ENCODE peak calls at places on chromosomes 11 and 22, in five cellular contexts. B is SK-N-SH, G is hepatocyte, S is neural progenitor cell, H is fibroblast of lung. O is an unnamed sample. For H3K79me2, the result is how much of the 10 kb centered on the place peaks cover.

GRCh38 chr11:88414385-88414861 is 76.9 kb upstream of the CTSC start:
- DNase-seq in B (peak), G (peak), H (peak), S (no peak), O (no peak)

GRCh38 chr11:67384851-67385366 is 6.9 kb upstream of the RAD9A start:
- DNase-seq in S (no peak), H (peak), B (no peak), G (no peak), O (no peak)

GRCh38 chr11:124890701-124891389 is 6.8 kb downstream of the ROBO4 start:
- DNase-seq in S (no peak), H (no peak), B (peak), G (no peak), O (no peak)

GRCh38 chr11:57493507-57494503 is 21.7 kb downstream of the SLC43A1 start:
- DNase-seq in B (peak), G (peak), H (no peak), S (peak), O (peak)

GRCh38 chr11:66800720-66801428 is 42.4 kb upstream of the RCE1 start:
- DNase-seq in G (no peak), H (no peak), S (no peak), B (no peak), O (peak)

GRCh38 chr11:68120212-68121066 is 749 bp downstream of the CHKA start:
- DNase-seq in G (peak), B (peak), H (peak), S (peak), O (peak)

GRCh38 chr22:49897015-49897684 is 21.1 kb downstream of the ALG12 start:
- DNase-seq in S (no peak), B (no peak), G (no peak), H (no peak), O (no peak)

GRCh38 chr11:123475478-123475877 is 45.4 kb downstream of the GRAMD1B start:
- DNase-seq in H (peak), B (peak), G (peak), S (peak), O (no peak)

GRCh38 chr11:128761339-128761738 is 67.5 kb downstream of the FLI1 start:
- DNase-seq in S (no peak), B (no peak), G (no peak), H (no peak), O (no peak)

GRCh38 chr11:75066061-75066460 is 30.6 kb downstream of the OR2AT4 start:
- DNase-seq in G (no peak), B (no peak), H (peak), S (no peak), O (no peak)

GRCh38 chr22:38135133-38135706 is 24.7 kb upstream of the BAIAP2L2 start:
- DNase-seq in G (no peak), S (no peak), H (peak), B (no peak), O (no peak)

GRCh38 chr11:122920579-122920978 is 38.0 kb downstream of the JHY start:
- DNase-seq in G (no peak), S (peak), H (no peak), B (no peak), O (no peak)

GRCh38 chr11:127049486-127049885 is 48.9 kb upstream of the KIRREL3 start:
- DNase-seq in S (no peak), B (no peak), G (no peak), H (no peak), O (no peak)

GRCh38 chr11:59719556-59719955 is 5.9 kb upstream of the OR10V1 start:
- DNase-seq in B (no peak), H (no peak), G (no peak), S (no peak), O (no peak)

GRCh38 chr22:40203568-40203967 is 25.8 kb downstream of the TNRC6B start:
- DNase-seq in G (no peak), S (no peak), H (no peak), B (no peak), O (peak)

GRCh38 chr11:9617960-9618359 is 44.5 kb downstream of the WEE1 start:
- DNase-seq in S (no peak), G (no peak), B (no peak), H (peak), O (no peak)

GRCh38 chr11:71502026-71502425 is 25.0 kb upstream of the KRTAP5-7 start:
- DNase-seq in B (no peak), H (no peak), G (no peak), S (no peak), O (no peak)

GRCh38 chr22:39598017-39598965 is 27.7 kb downstream of the CACNA1I start:
- DNase-seq in H (no peak), G (peak), B (no peak), S (peak), O (no peak)

GRCh38 chr22:38041760-38042584 is 15.2 kb upstream of the PICK1 start:
- DNase-seq in G (no peak), H (no peak), S (no peak), B (no peak), O (no peak)

GRCh38 chr11:115425243-115425642 is 79.0 kb downstream of the CADM1 start:
- DNase-seq in B (no peak), G (no peak), S (no peak), H (no peak), O (no peak)

GRCh38 chr11:116725434-116726221 is 47.2 kb downstream of the BUD13 start:
- DNase-seq in B (no peak), S (peak), H (peak), G (no peak), O (no peak)

GRCh38 chr11:13288375-13289029 is 10.9 kb downstream of the BMAL1 start:
- DNase-seq in S (no peak), B (peak), G (no peak), H (peak), O (no peak)

GRCh38 chr11:9802291-9802861 is 138.5 kb downstream of the SWAP70 start:
- DNase-seq in G (peak), H (peak), B (peak), S (no peak), O (no peak)

GRCh38 chr11:86499723-86500129 is 125.0 kb downstream of the CCDC81 start:
- DNase-seq in G (peak), B (no peak), H (no peak), S (no peak), O (no peak)

GRCh38 chr22:31046591-31047226 is 34.4 kb upstream of the SMTN start:
- DNase-seq in G (no peak), H (no peak), B (peak), S (no peak), O (no peak)

GRCh38 chr11:103091024-103091423 is 936 bp downstream of the DCUN1D5 start:
- DNase-seq in B (peak), G (peak), H (peak), S (peak), O (peak)

GRCh38 chr11:118109231-118109630 is 22.5 kb upstream of the SMIM35 start:
- DNase-seq in H (peak), G (no peak), S (no peak), B (no peak), O (no peak)

GRCh38 chr22:17097062-17097461 is 12.3 kb downstream of the IL17RA start:
- DNase-seq in H (no peak), B (no peak), G (no peak), S (no peak), O (no peak)

GRCh38 chr11:79331251-79331901 is 109.5 kb downstream of the TENM4 start:
- DNase-seq in G (no peak), H (no peak), S (peak), B (no peak), O (no peak)

GRCh38 chr11:96393753-96394348 is 4.0 kb downstream of the JRKL start:
- DNase-seq in G (peak), B (peak), H (peak), S (peak), O (peak)

GRCh38 chr22:43520632-43521039 is 108.8 kb downstream of the MPPED1 start:
- DNase-seq in H (no peak), S (no peak), B (no peak), G (no peak), O (no peak)

GRCh38 chr11:126175261-126175885 is 36.1 kb downstream of the RPUSD4 start:
- DNase-seq in G (no peak), S (no peak), B (no peak), H (no peak), O (no peak)

GRCh38 chr22:19631899-19632670 is 82.2 kb upstream of the SEPTIN5 start:
- DNase-seq in S (peak), B (peak), H (peak), G (peak), O (peak)

GRCh38 chr11:69239320-69240040 is 54.5 kb upstream of the MYEOV start:
- DNase-seq in B (no peak), H (no peak), S (no peak), G (no peak), O (no peak)

GRCh38 chr11:132072044-132072879 is 701.8 kb downstream of the NTM start:
- DNase-seq in B (no peak), S (no peak), H (peak), G (no peak), O (no peak)

GRCh38 chr11:96338910-96339703 is 3.9 kb downstream of the MAML2 start:
- DNase-seq in G (no peak), B (no peak), S (no peak), H (peak), O (peak)

GRCh38 chr11:66909181-66909580 is 49.0 kb downstream of the PC start:
- DNase-seq in B (no peak), G (no peak), S (no peak), H (no peak), O (no peak)

GRCh38 chr11:112759418-112759817 is 201.8 kb upstream of the NCAM1 start:
- DNase-seq in B (no peak), G (no peak), S (no peak), H (no peak), O (no peak)

GRCh38 chr11:36425593-36426206 is 84.4 kb downstream of the TRAF6 start:
- DNase-seq in G (no peak), S (no peak), H (peak), B (no peak), O (no peak)

GRCh38 chr11:28636033-28636432 is 527.8 kb downstream of the METTL15 start:
- DNase-seq in S (no peak), B (no peak), G (no peak), H (no peak), O (no peak)

GRCh38 chr11:62433553-62434301 is 14.9 kb downstream of the SCGB1A1 start:
- DNase-seq in B (no peak), S (no peak), G (no peak), H (no peak), O (no peak)

GRCh38 chr11:62430350-62430749 is 11.5 kb downstream of the SCGB1A1 start:
- DNase-seq in B (no peak), S (no peak), H (no peak), G (no peak), O (peak)

GRCh38 chr11:62431171-62431895 is 12.5 kb downstream of the SCGB1A1 start:
- DNase-seq in B (no peak), S (no peak), H (peak), G (no peak), O (no peak)

GRCh38 chr11:62433141-62433543 is 14.3 kb downstream of the SCGB1A1 start:
- DNase-seq in S (no peak), G (no peak), B (no peak), H (no peak), O (no peak)

GRCh38 chr11:62432695-62433094 is 13.9 kb downstream of the SCGB1A1 start:
- DNase-seq in H (no peak), G (no peak), B (no peak), S (no peak), O (no peak)
- H3K27ac ChIP-seq in H (no peak), G (no peak), B (peak), S (no peak), O (no peak)

GRCh38 chr11:64650923-64651523 is 60.0 kb downstream of the SLC22A12 start:
- DNase-seq in G (peak), S (peak), H (peak), B (no peak), O (peak)

GRCh38 chr11:64653388-64653973 is 62.5 kb downstream of the SLC22A12 start:
- DNase-seq in B (no peak), H (no peak), G (no peak), S (no peak), O (no peak)

GRCh38 chr11:64654439-64654838 is 63.4 kb downstream of the SLC22A12 start:
- DNase-seq in H (no peak), B (no peak), G (no peak), S (no peak), O (no peak)

GRCh38 chr11:64654958-64655541 is 64.0 kb downstream of the SLC22A12 start:
- DNase-seq in B (no peak), G (no peak), H (no peak), S (no peak), O (peak)

GRCh38 chr11:64652586-64653387 is 61.8 kb downstream of the SLC22A12 start:
- DNase-seq in G (peak), H (peak), B (peak), S (peak), O (peak)
- H3K4me3 ChIP-seq in G (no peak), H (no peak), B (no peak), S (no peak), O (no peak)

DNA sequence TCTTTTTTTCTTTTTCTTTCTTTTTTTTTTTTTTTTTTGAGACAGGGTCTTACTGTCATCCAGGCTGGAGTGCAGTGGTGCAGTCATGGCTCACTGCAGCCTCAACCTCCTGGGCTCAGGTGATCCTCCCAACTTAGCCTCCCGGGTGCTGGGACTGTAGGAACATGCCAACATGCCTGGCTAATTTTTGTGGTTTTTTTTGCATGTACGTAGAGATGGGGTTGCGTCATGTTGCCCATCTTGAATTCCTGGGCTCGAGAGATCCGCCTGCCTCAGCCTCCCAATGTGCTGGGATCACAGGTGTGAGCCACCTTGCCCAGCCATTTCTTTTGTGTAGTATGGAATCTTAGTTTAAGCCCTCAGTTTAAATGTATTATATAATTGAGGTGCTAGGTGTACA is 20.4 kb downstream of the MTMR3 start:
- DNase-seq in G (no peak), S (no peak), B (no peak), H (no peak), O (no peak)
- H3K79me2 ChIP-seq in G (half or more), S (half or more), B (half or more), H (under half), O (under half)

DNA sequence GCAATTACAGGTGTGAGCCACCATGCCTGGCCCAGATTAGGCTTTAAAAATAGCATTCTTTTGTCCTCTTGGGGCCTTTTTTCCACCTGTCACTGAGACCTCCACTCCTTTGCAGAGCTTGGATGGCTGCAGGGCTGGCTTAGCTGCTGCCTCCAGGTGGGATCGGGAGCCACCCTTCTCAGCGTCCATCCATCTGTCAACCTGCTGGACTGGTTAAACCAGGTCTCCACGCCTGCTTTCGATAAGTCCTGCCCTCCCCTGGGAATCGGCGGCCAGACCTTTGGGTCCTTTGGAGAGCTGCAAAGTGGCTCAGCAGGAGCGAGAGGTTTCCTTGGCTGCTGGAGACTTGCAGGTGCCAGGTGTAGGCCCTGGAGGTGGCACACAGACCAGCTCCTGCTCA is 23.4 kb upstream of the GRAMD4 start:
- DNase-seq in S (no peak), H (no peak), G (peak), B (no peak), O (no peak)
- H3K27ac ChIP-seq in S (no peak), H (no peak), G (peak), B (no peak), O (no peak)

GRCh38 chr22:35381424-35381772 is 502 bp downstream of the HMOX1 start:
- DNase-seq in S (no peak), H (no peak), B (peak), G (peak), O (no peak)
- H3K4me3 ChIP-seq in S (peak), H (peak), B (peak), G (peak), O (peak)

GRCh38 chr22:35781898-35782297 is 64.2 kb downstream of the APOL5 start:
- DNase-seq in G (no peak), B (no peak), S (no peak), H (no peak), O (no peak)
- H3K79me2 ChIP-seq in G (half or more), B (half or more), S (under half), H (half or more), O (under half)

GRCh38 chr22:25154686-25154999 is 45.0 kb upstream of the CRYBB3 start:
- DNase-seq in H (no peak), S (no peak), G (no peak), B (no peak), O (no peak)
- H3K27ac ChIP-seq in H (no peak), S (peak), G (peak), B (no peak), O (no peak)

GRCh38 chr11:11972148-11972547 is 36.3 kb downstream of the DKK3 start:
- DNase-seq in H (no peak), G (no peak), S (no peak), B (no peak), O (no peak)

GRCh38 chr11:11973361-11973800 is 35.0 kb downstream of the DKK3 start:
- DNase-seq in S (no peak), G (no peak), H (peak), B (no peak), O (no peak)

GRCh38 chr11:11973866-11974265 is 34.6 kb downstream of the DKK3 start:
- DNase-seq in H (peak), S (no peak), G (no peak), B (no peak), O (no peak)

GRCh38 chr11:11970556-11970955 is 37.9 kb downstream of the DKK3 start:
- DNase-seq in B (no peak), S (no peak), H (no peak), G (no peak), O (no peak)

DNA sequence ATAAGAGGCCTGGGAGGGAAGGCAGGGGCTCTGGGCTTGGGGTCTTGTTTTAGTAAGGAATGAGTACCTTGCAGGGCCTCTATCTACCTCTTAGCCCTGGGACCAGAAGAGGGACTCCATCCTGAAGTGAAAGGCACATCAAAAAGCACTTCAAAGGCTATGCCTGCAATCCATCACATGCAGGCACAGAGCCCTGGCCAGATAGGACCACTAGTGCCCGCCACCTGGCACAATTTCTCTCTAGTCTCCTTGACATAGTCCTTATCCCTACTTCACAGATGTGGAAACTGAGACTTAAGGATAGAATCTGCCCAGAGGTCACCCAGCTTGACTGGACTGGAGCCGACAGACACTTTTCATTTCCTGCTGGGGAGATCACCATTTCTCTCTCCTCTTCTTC is 35.5 kb downstream of the DKK3 start:
- DNase-seq in H (no peak), G (no peak), S (no peak), B (no peak), O (no peak)
- H3K4me3 ChIP-seq in H (no peak), G (no peak), S (no peak), B (no peak), O (no peak)